ENCODE peak calls at places on chromosome 12, in four cellular contexts. One of them, this sample, is unnamed.

GRCh38 chr12:119153477-119154434 is 25.0 kb upstream of the HSPB8 start:
- DNase-seq in MV-4-11: peak; percentile 11
- DNase-seq in NCI-H524: no peak
- DNase-seq in HT-29: no peak
- DNase-seq in this sample: peak; percentile 5

GRCh38 chr12:116015525-116015924 is 262.0 kb downstream of the MED13L start:
- DNase-seq in MV-4-11: peak; percentile 31
- DNase-seq in NCI-H524: no peak
- DNase-seq in HT-29: peak; percentile 12
- DNase-seq in this sample: peak; percentile 22

GRCh38 chr12:99455350-99456037 is 192.1 kb upstream of the GARIN6 start:
- DNase-seq in MV-4-11: peak; percentile 48
- DNase-seq in NCI-H524: no peak
- DNase-seq in HT-29: no peak
- DNase-seq in this sample: peak; percentile 85

GRCh38 chr12:115620816-115621215 is 656.7 kb downstream of the MED13L start:
- DNase-seq in MV-4-11: no peak
- DNase-seq in NCI-H524: no peak
- DNase-seq in HT-29: no peak
- DNase-seq in this sample: no peak

GRCh38 chr12:102917026-102917787 is at the start of gene PAH:
- DNase-seq in MV-4-11: no peak
- DNase-seq in NCI-H524: no peak
- DNase-seq in HT-29: peak; percentile 7
- DNase-seq in this sample: no peak

GRCh38 chr12:46454981-46455380 is 82.4 kb upstream of the SLC38A2 start:
- DNase-seq in MV-4-11: no peak
- DNase-seq in NCI-H524: no peak
- DNase-seq in HT-29: no peak
- DNase-seq in this sample: no peak

GRCh38 chr12:31518680-31519227 is 72.2 kb downstream of the DENND5B start:
- DNase-seq in MV-4-11: no peak
- DNase-seq in NCI-H524: no peak
- DNase-seq in HT-29: no peak
- DNase-seq in this sample: peak; percentile 96

GRCh38 chr12:101819467-101819866 is 11.3 kb downstream of the GNPTAB start:
- DNase-seq in MV-4-11: no peak
- DNase-seq in NCI-H524: no peak
- DNase-seq in HT-29: no peak
- DNase-seq in this sample: no peak

GRCh38 chr12:127162902-127163301 is 1104.1 kb upstream of the TMEM132C start:
- DNase-seq in MV-4-11: peak; percentile 79
- DNase-seq in NCI-H524: no peak
- DNase-seq in HT-29: peak; percentile 36
- DNase-seq in this sample: peak; percentile 73

GRCh38 chr12:103657331-103657730 is 70.3 kb downstream of the STAB2 start:
- DNase-seq in MV-4-11: peak; percentile 2
- DNase-seq in NCI-H524: no peak
- DNase-seq in HT-29: no peak
- DNase-seq in this sample: peak; percentile 28

GRCh38 chr12:9910716-9911421 is 21.3 kb downstream of the CLEC2A start:
- DNase-seq in MV-4-11: peak; percentile 3
- DNase-seq in NCI-H524: no peak
- DNase-seq in HT-29: no peak
- DNase-seq in this sample: no peak

GRCh38 chr12:67067453-67068203 is 201.5 kb upstream of the CAND1 start:
- DNase-seq in MV-4-11: no peak
- DNase-seq in NCI-H524: no peak
- DNase-seq in HT-29: no peak
- DNase-seq in this sample: no peak

GRCh38 chr12:28242888-28243633 is 52.8 kb downstream of the CCDC91 start:
- DNase-seq in MV-4-11: peak; percentile 63
- DNase-seq in NCI-H524: no peak
- DNase-seq in HT-29: peak; percentile 70
- DNase-seq in this sample: no peak

GRCh38 chr12:114294303-114294685 is 111.7 kb downstream of the TBX5 start:
- DNase-seq in MV-4-11: no peak
- DNase-seq in NCI-H524: no peak
- DNase-seq in HT-29: no peak
- DNase-seq in this sample: no peak

GRCh38 chr12:70418101-70418500 is 52.0 kb downstream of the KCNMB4 start:
- DNase-seq in MV-4-11: no peak
- DNase-seq in NCI-H524: no peak
- DNase-seq in HT-29: no peak
- DNase-seq in this sample: no peak

GRCh38 chr12:71011261-71011660 is 90.7 kb upstream of the PTPRR start:
- DNase-seq in MV-4-11: no peak
- DNase-seq in NCI-H524: no peak
- DNase-seq in HT-29: no peak
- DNase-seq in this sample: peak; percentile 57

GRCh38 chr12:131266591-131267467 is 313.1 kb downstream of the ADGRD1 start:
- DNase-seq in MV-4-11: no peak
- DNase-seq in NCI-H524: no peak
- DNase-seq in HT-29: no peak
- DNase-seq in this sample: no peak

GRCh38 chr12:56947633-56948535 is 9.5 kb downstream of the RDH16 start:
- DNase-seq in MV-4-11: no peak
- DNase-seq in NCI-H524: no peak
- DNase-seq in HT-29: peak; percentile 63
- DNase-seq in this sample: no peak

GRCh38 chr12:129152291-129153075 is 299.2 kb downstream of the GLT1D1 start:
- DNase-seq in MV-4-11: no peak
- DNase-seq in NCI-H524: no peak
- DNase-seq in HT-29: no peak
- DNase-seq in this sample: no peak

GRCh38 chr12:54053625-54054441 is at the start of gene HOXC4:
- DNase-seq in MV-4-11: no peak
- DNase-seq in NCI-H524: peak; percentile 46
- DNase-seq in HT-29: no peak
- DNase-seq in this sample: no peak

GRCh38 chr12:69879007-69879960 is 54.3 kb downstream of the MYRFL start:
- DNase-seq in MV-4-11: peak; percentile 58
- DNase-seq in NCI-H524: peak; percentile 33
- DNase-seq in HT-29: peak; percentile 96
- DNase-seq in this sample: peak; percentile 56

GRCh38 chr12:117322428-117322827 is 39.0 kb downstream of the NOS1 start:
- DNase-seq in MV-4-11: no peak
- DNase-seq in NCI-H524: no peak
- DNase-seq in HT-29: no peak
- DNase-seq in this sample: no peak

GRCh38 chr12:95072900-95073697 is at the start of gene NR2C1:
- DNase-seq in MV-4-11: peak; percentile 92
- DNase-seq in NCI-H524: peak; percentile 91
- DNase-seq in HT-29: peak; percentile 96
- DNase-seq in this sample: peak; percentile 89

GRCh38 chr12:69007858-69008314 is 74.9 kb upstream of the CPM start:
- DNase-seq in MV-4-11: no peak
- DNase-seq in NCI-H524: no peak
- DNase-seq in HT-29: no peak
- DNase-seq in this sample: no peak

GRCh38 chr12:54977857-54978256 is 6.7 kb downstream of the TESPA1 start:
- DNase-seq in MV-4-11: no peak
- DNase-seq in NCI-H524: no peak
- DNase-seq in HT-29: no peak
- DNase-seq in this sample: no peak

GRCh38 chr12:34290191-34290995 is 268.1 kb downstream of the ALG10 start:
- DNase-seq in MV-4-11: no peak
- DNase-seq in NCI-H524: no peak
- DNase-seq in HT-29: no peak
- DNase-seq in this sample: no peak

GRCh38 chr12:14326699-14327098 is 38.8 kb upstream of the ATF7IP start:
- DNase-seq in MV-4-11: no peak
- DNase-seq in NCI-H524: no peak
- DNase-seq in HT-29: no peak
- DNase-seq in this sample: no peak

GRCh38 chr12:111247083-111247783 is 121.7 kb downstream of the PHETA1 start:
- DNase-seq in MV-4-11: no peak
- DNase-seq in NCI-H524: no peak
- DNase-seq in HT-29: no peak
- DNase-seq in this sample: no peak

GRCh38 chr12:86710110-86710509 is 453.9 kb upstream of the MGAT4C start:
- DNase-seq in MV-4-11: no peak
- DNase-seq in NCI-H524: no peak
- DNase-seq in HT-29: no peak
- DNase-seq in this sample: no peak

GRCh38 chr12:111010061-111010460 is 89.7 kb upstream of the MYL2 start:
- DNase-seq in MV-4-11: no peak
- DNase-seq in NCI-H524: no peak
- DNase-seq in HT-29: no peak
- DNase-seq in this sample: no peak

GRCh38 chr12:26576266-26576665 is 256.7 kb downstream of the ITPR2 start:
- DNase-seq in MV-4-11: peak; percentile 46
- DNase-seq in NCI-H524: no peak
- DNase-seq in HT-29: no peak
- DNase-seq in this sample: no peak